ENCODE peak calls at places on chromosomes 3 and 15, in seven cellular contexts. P is ascending aorta, H is activated T-helper 1 cell treated with Interleukin-2 at 50 U/mL for 16 hours, B is A549, L is GDM1, V is globus pallidus, O is AG10803. N is an unnamed sample.

GRCh38 chr3:171799501-171799900 is 10.8 kb downstream of the PLD1 start:
- DNase-seq in O (no peak), V (no peak), B (no peak), P (no peak), L (no peak), H (no peak), N (no peak)

GRCh38 chr15:59892995-59893394 is 111.1 kb upstream of the FOXB1 start:
- DNase-seq in V (no peak), B (no peak), H (no peak), O (no peak), L (no peak), P (no peak), N (no peak)

GRCh38 chr3:63328386-63328785 is 50.3 kb downstream of the SYNPR start:
- DNase-seq in V (no peak), P (no peak), H (no peak), L (no peak), B (no peak), O (peak; percentile 29), N (no peak)

GRCh38 chr3:77815467-77815866 is 775.6 kb downstream of the ROBO2 start:
- DNase-seq in O (no peak), H (no peak), L (no peak), B (no peak), P (no peak), V (no peak), N (no peak)

GRCh38 chr3:170128977-170129431 is 52.5 kb downstream of the PHC3 start:
- DNase-seq in B (no peak), P (no peak), H (no peak), O (peak; percentile 34), V (no peak), L (no peak), N (no peak)

GRCh38 chr3:74624301-74624700 is 9.8 kb upstream of the CNTN3 start:
- DNase-seq in H (no peak), P (no peak), L (no peak), B (no peak), O (peak; percentile 91), V (no peak), N (no peak)

GRCh38 chr3:134562055-134562454 is 76.2 kb downstream of the CEP63 start:
- DNase-seq in P (no peak), B (no peak), O (no peak), L (no peak), V (no peak), H (no peak), N (no peak)

GRCh38 chr15:66401130-66402021 is 14.7 kb downstream of the MAP2K1 start:
- DNase-seq in V (no peak), L (no peak), H (no peak), B (no peak), P (no peak), O (no peak), N (no peak)

GRCh38 chr3:186277268-186277909 is 84.6 kb downstream of the DGKG start:
- DNase-seq in L (no peak), V (no peak), P (no peak), B (no peak), O (peak; percentile 63), H (no peak), N (no peak)

GRCh38 chr15:79088426-79089205 is 2.0 kb downstream of the RASGRF1 start:
- DNase-seq in B (no peak), L (no peak), P (no peak), V (no peak), O (no peak), H (no peak), N (no peak)

GRCh38 chr15:100948430-100948762 is 29.2 kb downstream of the LRRK1 start:
- DNase-seq in O (no peak), H (no peak), B (no peak), V (no peak), P (no peak), L (no peak), N (no peak)

GRCh38 chr3:173055228-173055933 is 85.7 kb downstream of the SPATA16 start:
- DNase-seq in B (no peak), P (no peak), V (no peak), H (no peak), L (no peak), O (no peak), N (no peak)

GRCh38 chr3:56783644-56784451 is 17.9 kb downstream of the ARHGEF3 start:
- DNase-seq in P (peak; percentile 35), L (peak; percentile 94), H (peak; percentile 57), V (peak; percentile 69), O (peak; percentile 91), B (peak; percentile 8), N (no peak)

GRCh38 chr15:69607101-69607500 is 154.5 kb downstream of the RPLP1 start:
- DNase-seq in P (no peak), O (peak; percentile 66), H (no peak), V (no peak), L (no peak), B (no peak), N (no peak)

GRCh38 chr3:33007776-33008175 is 56.3 kb downstream of the CCR4 start:
- DNase-seq in H (no peak), O (no peak), L (no peak), V (no peak), P (no peak), B (no peak), N (no peak)

GRCh38 chr3:184597783-184598182 is 36.2 kb downstream of the EPHB3 start:
- DNase-seq in P (no peak), V (no peak), H (no peak), O (no peak), L (no peak), B (no peak), N (no peak)

GRCh38 chr3:15844889-15845288 is 47.1 kb upstream of the ANKRD28 start:
- DNase-seq in O (no peak), V (no peak), B (no peak), L (no peak), H (no peak), P (no peak), N (no peak)

GRCh38 chr3:12193485-12194165 is 34.9 kb upstream of the TIMP4 start:
- DNase-seq in P (peak; percentile 66), B (peak; percentile 77), H (no peak), O (peak; percentile 96), L (peak; percentile 19), V (no peak), N (no peak)

GRCh38 chr15:43518073-43518761 is 809 bp downstream of the MAP1A start:
- DNase-seq in O (peak; percentile 42), L (peak; percentile 65), V (peak; percentile 91), B (no peak), P (no peak), H (no peak), N (no peak)

GRCh38 chr3:81723732-81724313 is 37.6 kb downstream of the GBE1 start:
- DNase-seq in H (no peak), P (no peak), B (no peak), V (peak; percentile 22), L (no peak), O (peak; percentile 25), N (no peak)

GRCh38 chr15:51727141-51727897 is 10.1 kb downstream of the LYSMD2 start:
- DNase-seq in L (peak; percentile 9), B (peak; percentile 34), O (peak; percentile 50), P (no peak), V (no peak), H (no peak), N (no peak)

GRCh38 chr3:126354776-126355175 is 2.4 kb downstream of the KLF15 start:
- DNase-seq in L (no peak), H (no peak), O (no peak), B (no peak), V (no peak), P (no peak), N (no peak)

GRCh38 chr15:50058231-50058630 is 60.8 kb downstream of the ATP8B4 start:
- DNase-seq in V (peak; percentile 61), P (no peak), L (no peak), B (no peak), O (no peak), H (no peak), N (no peak)

GRCh38 chr3:193869221-193870201 is 266.4 kb upstream of the HES1 start:
- DNase-seq in L (peak; percentile 83), H (no peak), V (peak; percentile 15), P (no peak), O (peak; percentile 67), B (peak; percentile 58), N (no peak)

GRCh38 chr15:57335326-57336118 is 40.8 kb upstream of the CGNL1 start:
- DNase-seq in O (no peak), V (no peak), L (no peak), H (no peak), P (no peak), B (no peak), N (no peak)

GRCh38 chr3:127589600-127590281 is 792 bp downstream of the TPRA1 start:
- DNase-seq in L (no peak), P (no peak), B (no peak), H (no peak), V (no peak), O (no peak), N (no peak)